ENCODE peak calls at places on chromosomes 11 and 22, in five cellular contexts. J is IMR-90, D is hepatocyte, P is Karpas-422, O is HCT116. W is an unnamed sample.

GRCh38 chr11:41031571-41032060 is 427.8 kb downstream of the LRRC4C start:
- DNase-seq in D (no peak), J (no peak), O (no peak), P (no peak), W (no peak)

GRCh38 chr22:23098718-23099524 is 28.6 kb downstream of the GNAZ start:
- DNase-seq in P (no peak), O (no peak), D (no peak), J (no peak), W (no peak)

GRCh38 chr11:119952441-119952840 is 185.5 kb downstream of the TRIM29 start:
- DNase-seq in O (no peak), P (no peak), J (no peak), D (no peak), W (no peak)

GRCh38 chr11:31817054-31817620 is 6.0 kb upstream of the PAX6 start:
- DNase-seq in P (no peak), O (no peak), D (no peak), J (no peak), W (no peak)

GRCh38 chr11:103543456-103543855 is 434.2 kb downstream of the DYNC2H1 start:
- DNase-seq in J (no peak), P (no peak), D (no peak), O (no peak), W (no peak)

GRCh38 chr11:94674005-94674491 is 94.1 kb upstream of the AMOTL1 start:
- DNase-seq in P (no peak), J (no peak), O (no peak), D (no peak), W (no peak)

GRCh38 chr11:65918211-65919150 is at the start of gene C11orf68:
- DNase-seq in J (no peak), D (no peak), P (peak; percentile 70), O (no peak), W (no peak)

GRCh38 chr11:119103793-119104192 is 2.1 kb upstream of the DPAGT1 start:
- DNase-seq in J (no peak), P (peak; percentile 33), D (no peak), O (no peak), W (no peak)

GRCh38 chr11:66417000-66417399 is 3.8 kb upstream of the NPAS4 start:
- DNase-seq in D (no peak), P (no peak), O (no peak), J (no peak), W (no peak)

GRCh38 chr11:100821198-100821597 is 134.1 kb downstream of the ARHGAP42 start:
- DNase-seq in O (no peak), J (no peak), P (no peak), D (no peak), W (no peak)
- H2AFZ ChIP-seq in O (no peak overlapping the region), J (no peak overlapping the region), P (no peak overlapping the region), D (no peak overlapping the region), W (no peak overlapping the region)

GRCh38 chr22:27796829-27797792 is 4.4 kb downstream of the MN1 start:
- DNase-seq in O (no peak), P (no peak), J (no peak), D (no peak), W (no peak)

GRCh38 chr22:27792452-27793165 is 8.9 kb downstream of the MN1 start:
- DNase-seq in J (no peak), O (no peak), P (no peak), D (no peak), W (no peak)

GRCh38 chr22:27796118-27796517 is 5.4 kb downstream of the MN1 start:
- DNase-seq in O (no peak), D (no peak), J (no peak), P (no peak), W (no peak)

GRCh38 chr22:27794244-27794643 is 7.3 kb downstream of the MN1 start:
- DNase-seq in O (no peak), D (no peak), P (no peak), J (no peak), W (no peak)

GRCh38 chr22:27795053-27795452 is 6.5 kb downstream of the MN1 start:
- DNase-seq in P (no peak), J (no peak), O (no peak), D (no peak), W (no peak)
- H3K4me3 ChIP-seq in P (no peak overlapping the region), J (no peak overlapping the region), O (no peak overlapping the region), D (no peak overlapping the region), W (no peak overlapping the region)

GRCh38 chr11:2401436-2401984 is 960 bp downstream of the TSSC4 start:
- DNase-seq in P (no peak), O (no peak), J (no peak), D (no peak), W (peak; percentile 39)

GRCh38 chr11:2400761-2401435 is 348 bp downstream of the TSSC4 start:
- DNase-seq in D (no peak), O (no peak), J (no peak), P (no peak), W (no peak)

GRCh38 chr11:2400069-2400760 is at the start of gene TSSC4:
- DNase-seq in P (peak; percentile 100), J (peak; percentile 100), O (peak; percentile 100), D (peak; percentile 100), W (peak; percentile 100)

GRCh38 chr11:2398664-2399355 is 1.7 kb upstream of the TSSC4 start:
- DNase-seq in D (no peak), J (no peak), P (no peak), O (no peak), W (no peak)

GRCh38 chr11:2399488-2400068 is 972 bp upstream of the TSSC4 start:
- DNase-seq in D (no peak), J (no peak), O (no peak), P (no peak), W (no peak)
- H2AFZ ChIP-seq in D (no peak overlapping the region), J (peak overlapping the region; percentile 94), O (no peak overlapping the region), P (no peak overlapping the region), W (no peak overlapping the region)

GRCh38 chr11:15942936-15943335 is 413.4 kb downstream of the SOX6 start:
- DNase-seq in J (no peak), P (no peak), O (no peak), D (no peak), W (no peak)

GRCh38 chr11:15940462-15941205 is 415.7 kb downstream of the SOX6 start:
- DNase-seq in J (no peak), O (no peak), P (no peak), D (no peak), W (no peak)

GRCh38 chr11:15938983-15939382 is 417.4 kb downstream of the SOX6 start:
- DNase-seq in P (no peak), D (no peak), J (no peak), O (no peak), W (no peak)

GRCh38 chr11:15942126-15942525 is 414.2 kb downstream of the SOX6 start:
- DNase-seq in D (no peak), J (no peak), O (no peak), P (no peak), W (no peak)

GRCh38 chr11:15941206-15941770 is 415.1 kb downstream of the SOX6 start:
- DNase-seq in O (no peak), P (peak; percentile 55), D (no peak), J (no peak), W (no peak)
- H3K4me3 ChIP-seq in O (no peak overlapping the region), P (no peak overlapping the region), D (no peak overlapping the region), J (no peak overlapping the region), W (no peak overlapping the region)

DNA sequence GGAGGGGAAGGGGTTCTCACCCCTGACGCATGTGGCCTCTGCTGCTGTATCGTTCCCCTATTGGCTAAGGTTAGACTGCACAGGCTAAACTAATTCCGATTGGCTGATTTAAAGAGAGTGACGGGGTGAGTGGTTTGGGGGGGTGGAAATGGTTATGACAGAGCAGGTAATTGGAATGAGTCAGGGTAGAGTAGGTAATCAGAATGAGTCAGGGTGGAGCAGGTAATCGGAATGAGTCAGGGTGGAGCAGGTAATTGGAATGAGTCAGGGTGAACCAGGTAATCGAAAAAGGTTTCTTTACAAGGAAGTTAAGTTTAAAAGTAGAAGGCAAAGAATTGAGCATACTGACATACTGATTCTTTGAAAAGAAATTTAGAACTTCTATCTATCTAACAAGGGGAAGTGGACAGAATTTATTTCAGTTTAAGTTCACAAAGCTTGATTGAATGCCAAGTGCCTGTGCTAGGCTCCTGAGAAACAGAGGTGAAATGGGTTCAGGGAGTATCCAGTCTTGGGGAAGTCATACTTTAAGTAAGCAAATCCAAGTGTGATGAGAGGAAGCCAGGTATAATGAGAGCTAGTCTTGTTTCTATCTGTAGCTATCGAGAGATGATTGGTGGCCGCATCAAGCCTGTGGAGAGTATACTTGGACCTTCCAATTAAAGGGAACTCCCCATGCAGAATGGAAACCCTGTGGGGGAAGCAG is 58.0 kb downstream of the C11orf91 start:
- DNase-seq in J (no peak), O (peak; percentile 73), D (no peak), P (peak; percentile 4), W (no peak)
- H2AFZ ChIP-seq in J (no peak overlapping the region), O (no peak overlapping the region), D (no peak overlapping the region), P (no peak overlapping the region), W (no peak overlapping the region)

GRCh38 chr11:64303109-64304031 is 2.0 kb upstream of the ESRRA start:
- DNase-seq in D (peak; percentile 3), P (no peak), J (no peak), O (no peak), W (no peak)
- H3K4me3 ChIP-seq in D (no peak overlapping the region), P (peak overlapping the region; percentile 85), J (no peak overlapping the region), O (peak overlapping the region; percentile 70), W (peak overlapping the region; percentile 81)

DNA sequence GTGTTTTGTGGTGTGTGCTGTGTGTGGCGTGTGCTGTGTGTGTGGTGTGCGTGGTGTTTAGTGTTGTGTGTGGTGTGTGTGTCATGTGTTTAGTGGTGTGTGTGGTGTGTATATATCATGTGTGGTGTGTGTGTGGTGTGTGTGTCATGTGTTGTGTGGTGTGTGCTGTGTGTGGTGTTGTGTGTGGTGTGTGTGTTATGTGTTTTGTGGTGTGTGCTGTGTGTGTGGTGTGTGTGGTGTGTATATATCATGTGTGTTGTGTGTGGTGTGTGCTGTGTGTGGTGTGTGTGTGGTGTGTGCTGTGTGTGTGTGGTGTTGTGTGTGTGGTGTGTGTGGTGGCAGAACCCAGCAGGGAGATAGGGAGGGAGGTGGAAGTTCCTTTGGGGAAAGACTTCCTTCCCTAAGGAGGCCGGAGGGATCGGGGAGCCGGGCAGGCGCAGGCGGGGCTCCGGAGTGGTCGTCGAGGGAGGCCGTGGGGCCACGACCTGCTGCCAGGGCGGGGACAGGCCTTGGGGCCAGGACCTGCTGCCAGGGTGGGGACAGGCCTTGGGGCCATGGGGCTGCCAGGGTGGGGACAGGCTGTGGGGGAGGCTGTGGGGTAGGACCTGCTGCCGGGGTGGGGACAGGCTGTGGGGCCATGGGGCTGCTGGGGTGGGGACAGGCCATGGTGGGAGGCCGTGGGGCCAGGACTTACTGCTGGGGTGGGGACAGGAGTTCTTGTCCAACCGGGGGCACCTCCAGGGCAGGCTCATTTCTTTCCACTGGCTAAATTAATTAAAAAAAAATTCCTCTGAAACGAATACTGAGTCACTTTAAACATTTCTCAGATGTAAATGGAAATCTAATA is 15.2 kb downstream of the PIM3 start:
- DNase-seq in D (no peak), O (no peak), P (no peak), J (no peak), W (no peak)
- H2AFZ ChIP-seq in D (no peak overlapping the region), O (no peak overlapping the region), P (no peak overlapping the region), J (peak overlapping the region; percentile 34), W (peak overlapping the region; percentile 45)

GRCh38 chr22:38942702-38943101 is 14.7 kb upstream of the APOBEC3A start:
- DNase-seq in O (no peak), J (no peak), P (no peak), D (no peak), W (no peak)

GRCh38 chr22:38940985-38941384 is 16.4 kb upstream of the APOBEC3A start:
- DNase-seq in O (no peak), P (no peak), D (no peak), J (no peak), W (no peak)

GRCh38 chr22:38943181-38943580 is 14.2 kb upstream of the APOBEC3A start:
- DNase-seq in D (no peak), O (no peak), P (no peak), J (no peak), W (no peak)

GRCh38 chr22:38943882-38944281 is 13.5 kb upstream of the APOBEC3A start:
- DNase-seq in D (no peak), P (no peak), O (no peak), J (no peak), W (no peak)

GRCh38 chr22:38941488-38941987 is 15.9 kb upstream of the APOBEC3A start:
- DNase-seq in D (no peak), J (no peak), O (no peak), P (no peak), W (no peak)
- H3K4me3 ChIP-seq in D (no peak overlapping the region), J (no peak overlapping the region), O (no peak overlapping the region), P (peak overlapping the region; percentile 25), W (no peak overlapping the region)

W was measured in OCI-LY7.